ENCODE peak calls at places on chromosome 15, in four cellular contexts. Z, X, Q and A are unnamed samples.
A peak's percentile ranks its signal among the peaks of the same experiment; 100 is the strongest.

GRCh38 chr15:77012868-77013267 is 17.9 kb downstream of the PSTPIP1 start:
- DNase-seq in Z (no peak), Q (no peak), X (no peak), A (no peak)

GRCh38 chr15:59688383-59688887 is 685 bp downstream of the BNIP2 start:
- DNase-seq in X (peak; percentile 68), Z (no peak), Q (peak; percentile 85), A (no peak)

GRCh38 chr15:52306270-52306669 is 10.7 kb upstream of the MYO5C start:
- DNase-seq in Z (no peak), Q (peak; percentile 57), X (no peak), A (no peak)

GRCh38 chr15:78023081-78023665 is 54.3 kb downstream of the TBC1D2B start:
- DNase-seq in Z (no peak), Q (no peak), X (no peak), A (no peak)

GRCh38 chr15:85336870-85337269 is 43.5 kb upstream of the AKAP13 start:
- DNase-seq in Z (no peak), Q (no peak), X (no peak), A (no peak)

GRCh38 chr15:26866298-26867198 is at the start of gene GABRA5:
- DNase-seq in X (no peak), Z (peak; percentile 72), Q (peak; percentile 7), A (no peak)

GRCh38 chr15:73388256-73388781 is 19.6 kb upstream of the HCN4 start:
- DNase-seq in Q (peak; percentile 80), X (no peak), Z (no peak), A (no peak)

GRCh38 chr15:64695571-64695992 is 79.8 kb downstream of the RBPMS2 start:
- DNase-seq in Q (no peak), X (peak; percentile 40), Z (no peak), A (no peak)

GRCh38 chr15:77860101-77860691 is 217.3 kb downstream of the TBC1D2B start:
- DNase-seq in Z (no peak), Q (no peak), X (no peak), A (no peak)

GRCh38 chr15:58329781-58330467 is 101.9 kb upstream of the LIPC start:
- DNase-seq in Q (no peak), Z (peak; percentile 50), X (no peak), A (no peak)

GRCh38 chr15:59521443-59521842 is 83.5 kb downstream of the FAM81A start:
- DNase-seq in X (no peak), Q (no peak), Z (no peak), A (no peak)

GRCh38 chr15:60512937-60513336 is 34.0 kb upstream of the ICE2 start:
- DNase-seq in Z (no peak), X (no peak), Q (no peak), A (no peak)

GRCh38 chr15:66936115-66936863 is 129.1 kb upstream of the SMAD3 start:
- DNase-seq in Q (peak; percentile 69), X (peak; percentile 28), Z (no peak), A (no peak)

GRCh38 chr15:44038801-44039200 is 156.3 kb downstream of the FRMD5 start:
- DNase-seq in X (no peak), Z (no peak), Q (no peak), A (no peak)

GRCh38 chr15:68581725-68582124 is 2.9 kb downstream of the CORO2B start:
- DNase-seq in Z (no peak), Q (no peak), X (no peak), A (peak; percentile 64)

GRCh38 chr15:81897011-81897677 is 148.7 kb downstream of the MEX3B start:
- DNase-seq in X (no peak), Z (peak; percentile 50), Q (peak; percentile 55), A (no peak)

GRCh38 chr15:55279100-55279745 is 10.4 kb downstream of the RAB27A start:
- DNase-seq in X (no peak), Q (no peak), Z (no peak), A (no peak)

GRCh38 chr15:57340673-57341259 is 35.5 kb upstream of the CGNL1 start:
- DNase-seq in Z (no peak), X (peak; percentile 41), Q (peak; percentile 76), A (no peak)

GRCh38 chr15:31235298-31236183 is 91.1 kb upstream of the KLF13 start:
- DNase-seq in Q (peak; percentile 75), X (no peak), Z (no peak), A (no peak)

GRCh38 chr15:41746802-41747201 is 27.5 kb upstream of the MAPKBP1 start:
- DNase-seq in Q (no peak), Z (no peak), X (no peak), A (no peak)

GRCh38 chr15:78006567-78007205 is 70.8 kb downstream of the TBC1D2B start:
- DNase-seq in Z (no peak), X (no peak), Q (no peak), A (no peak)

GRCh38 chr15:64460737-64461576 is 579 bp downstream of the ZNF609 start:
- DNase-seq in X (peak; percentile 38), Q (peak; percentile 87), Z (no peak), A (no peak)

GRCh38 chr15:40543082-40543481 is 21.8 kb downstream of the CCDC32 start:
- DNase-seq in Z (no peak), Q (no peak), X (no peak), A (peak; percentile 4)

GRCh38 chr15:36911322-36911944 is 188.9 kb downstream of the MEIS2 start:
- DNase-seq in Z (no peak), Q (peak; percentile 67), X (no peak), A (no peak)

GRCh38 chr15:74800559-74801094 is 12.0 kb upstream of the LMAN1L start:
- DNase-seq in Q (no peak), X (no peak), Z (no peak), A (no peak)

GRCh38 chr15:65980824-65981456 is 111.6 kb downstream of the RAB11A start:
- DNase-seq in Q (peak; percentile 89), X (peak; percentile 44), Z (no peak), A (no peak)

GRCh38 chr15:57827021-57827420 is 120.5 kb downstream of the POLR2M start:
- DNase-seq in X (no peak), Q (no peak), Z (no peak), A (no peak)

GRCh38 chr15:34056921-34057320 is 17.9 kb upstream of the AVEN start:
- DNase-seq in X (no peak), Q (peak; percentile 17), Z (no peak), A (no peak)

GRCh38 chr15:42151736-42152135 is 4.7 kb downstream of the PLA2G4F start:
- DNase-seq in Z (no peak), X (no peak), Q (peak; percentile 12), A (no peak)

GRCh38 chr15:73948396-73948795 is 22.1 kb downstream of the LOXL1 start:
- DNase-seq in Q (no peak), Z (no peak), X (no peak), A (no peak)

GRCh38 chr15:95972136-95972553 is 358.4 kb upstream of the NR2F2 start:
- DNase-seq in Z (no peak), Q (peak; percentile 91), X (no peak), A (no peak)

GRCh38 chr15:73504885-73505284 is 61.9 kb downstream of the REC114 start:
- DNase-seq in Z (no peak), Q (no peak), X (no peak), A (no peak)

GRCh38 chr15:69537888-69538287 is 85.3 kb downstream of the RPLP1 start:
- DNase-seq in Q (no peak), X (no peak), Z (no peak), A (no peak)

GRCh38 chr15:99230867-99231266 is 18.5 kb downstream of the TTC23 start:
- DNase-seq in Q (no peak), Z (no peak), X (no peak), A (no peak)

GRCh38 chr15:23447107-23447500 is at the start of gene GOLGA6L2:
- DNase-seq in Q (no peak), Z (no peak), X (no peak), A (no peak)

GRCh38 chr15:25884354-25884753 is 21.2 kb upstream of the ATP10A start:
- DNase-seq in X (no peak), Q (no peak), Z (no peak), A (no peak)

GRCh38 chr15:68817304-68818087 is 3.2 kb downstream of the ANP32A start:
- DNase-seq in Z (no peak), X (peak; percentile 62), Q (peak; percentile 76), A (no peak)

GRCh38 chr15:64813075-64813474 is 12.4 kb downstream of the PIF1 start:
- DNase-seq in Z (no peak), X (no peak), Q (peak; percentile 58), A (no peak)

GRCh38 chr15:68730491-68731317 is 90.0 kb downstream of the ANP32A start:
- DNase-seq in Q (peak; percentile 72), Z (no peak), X (peak; percentile 34), A (no peak)

GRCh38 chr15:39474657-39475056 is 106.2 kb upstream of the THBS1 start:
- DNase-seq in Q (peak; percentile 46), X (no peak), Z (peak; percentile 77), A (no peak)
- TF ChIP-seq CTCF in Q (no peak), X (no peak), Z (no peak), A (no peak)

DNA sequence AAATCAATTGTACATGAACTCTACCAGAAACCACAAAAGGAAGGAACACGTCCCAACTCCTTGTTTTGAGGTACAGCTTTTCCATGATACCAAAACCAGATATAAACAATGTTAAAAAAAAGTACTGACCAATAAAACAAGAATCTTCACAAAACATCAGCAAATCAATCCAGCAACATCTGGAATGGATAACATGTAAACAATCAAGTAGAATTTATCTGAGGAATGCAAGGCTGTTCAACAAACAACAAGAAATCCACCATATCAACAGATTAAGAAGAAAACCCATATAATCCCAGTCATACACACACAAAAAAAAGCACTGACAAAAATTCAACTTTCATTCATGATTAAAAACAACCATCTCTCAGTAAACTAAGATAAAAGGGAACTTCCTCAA is 26.7 kb downstream of the TJP1 start:
- DNase-seq in Z (no peak), X (no peak), Q (no peak), A (no peak)
- H3K4me3 ChIP-seq in Z (no peak overlapping the region), X (no peak overlapping the region), Q (no peak overlapping the region), A (no peak overlapping the region)

GRCh38 chr15:72160846-72161245 is 36.7 kb downstream of the GRAMD2A start:
- DNase-seq in Q (no peak), Z (no peak), X (no peak), A (no peak)

GRCh38 chr15:72163719-72164118 is 33.9 kb downstream of the GRAMD2A start:
- DNase-seq in X (no peak), Q (no peak), Z (no peak), A (no peak)

GRCh38 chr15:72161351-72162132 is 36.0 kb downstream of the GRAMD2A start:
- DNase-seq in Z (no peak), Q (no peak), X (no peak), A (no peak)

GRCh38 chr15:72166716-72167417 is 30.7 kb downstream of the GRAMD2A start:
- DNase-seq in Z (no peak), Q (no peak), X (no peak), A (no peak)

DNA sequence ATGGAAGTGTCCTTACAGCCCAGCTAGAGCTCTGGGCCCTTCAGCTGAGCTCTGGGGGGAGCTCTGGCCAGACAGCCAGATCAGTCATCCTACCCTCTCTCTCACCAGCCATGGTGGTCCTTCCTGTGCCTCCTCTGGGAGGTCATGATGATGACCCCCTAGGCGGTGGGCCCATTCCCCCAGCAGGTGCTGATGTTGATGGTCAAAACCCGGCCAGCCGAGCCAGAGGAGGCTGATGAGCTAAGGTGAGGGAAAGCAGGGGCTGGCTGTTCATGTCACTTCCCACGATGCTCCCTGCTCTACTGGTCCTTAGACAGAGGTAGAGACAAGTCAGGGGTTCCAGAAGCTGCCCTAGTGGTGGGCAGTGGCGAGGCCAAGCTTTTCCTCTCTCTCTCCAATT is 35.0 kb downstream of the GRAMD2A start:
- DNase-seq in X (no peak), Q (no peak), Z (no peak), A (no peak)
- TF ChIP-seq CTCF in X (no peak), Q (no peak), Z (no peak), A (no peak)

GRCh38 chr15:89463113-89463512 is 33.3 kb downstream of the RHCG start:
- DNase-seq in Z (no peak), X (no peak), Q (no peak), A (no peak)
- H3K4me3 ChIP-seq in Z (no peak overlapping the region), X (no peak overlapping the region), Q (no peak overlapping the region), A (no peak overlapping the region)

GRCh38 chr15:48279608-48280007 is 51.6 kb upstream of the DUT start:
- DNase-seq in X (no peak), Z (no peak), Q (no peak), A (no peak)
- TF ChIP-seq CTCF in X (no peak), Z (no peak), Q (no peak), A (no peak)